ENCODE peak calls at places on chromosomes 12 and 14, in eight cellular contexts. V, T, F, Q, K, L, O and M are unnamed samples.
A peak's percentile ranks its signal among the peaks of the same experiment; 100 is the strongest.

GRCh38 chr12:5456906-5457305 is 25.0 kb downstream of the NTF3 start:
- DNase-seq in O (peak; percentile 78), V (no peak), F (no peak), K (peak; percentile 50), L (no peak), T (peak; percentile 90), Q (no peak), M (no peak)

GRCh38 chr14:105163040-105163742 is 5.4 kb downstream of the JAG2 start:
- DNase-seq in F (no peak), O (no peak), T (no peak), K (no peak), Q (no peak), L (no peak), V (no peak), M (no peak)

GRCh38 chr12:29073631-29074239 is 75.3 kb upstream of the FAR2 start:
- DNase-seq in O (peak; percentile 81), K (peak; percentile 50), L (peak; percentile 6), F (peak; percentile 49), Q (no peak), V (peak; percentile 24), T (peak; percentile 48), M (no peak)

GRCh38 chr12:106037524-106038298 is 101.0 kb downstream of the NUAK1 start:
- DNase-seq in L (no peak), Q (no peak), O (no peak), T (no peak), K (no peak), V (no peak), F (no peak), M (no peak)

GRCh38 chr12:47612953-47613352 is 92.9 kb downstream of the RPAP3 start:
- DNase-seq in T (no peak), Q (no peak), K (no peak), V (no peak), O (no peak), L (no peak), F (no peak), M (no peak)

GRCh38 chr14:59422069-59422881 is 42.9 kb downstream of the GPR135 start:
- DNase-seq in V (no peak), T (no peak), Q (no peak), K (no peak), O (no peak), F (no peak), L (no peak), M (no peak)

GRCh38 chr12:64506955-64507354 is 55.0 kb downstream of the TBK1 start:
- DNase-seq in Q (no peak), F (no peak), V (no peak), T (no peak), L (no peak), O (no peak), K (no peak), M (no peak)

GRCh38 chr12:21502164-21502496 is 541 bp downstream of the GOLT1B start:
- DNase-seq in O (peak; percentile 43), T (peak; percentile 40), K (peak; percentile 15), V (no peak), F (peak; percentile 24), Q (peak; percentile 86), L (no peak), M (no peak)

GRCh38 chr12:22626429-22626828 is 1.5 kb downstream of the ETNK1 start:
- DNase-seq in K (peak; percentile 72), V (no peak), O (peak; percentile 51), Q (no peak), L (no peak), T (peak; percentile 31), F (peak; percentile 34), M (no peak)

GRCh38 chr12:59077153-59077930 is 157.0 kb upstream of the LRIG3 start:
- DNase-seq in O (peak; percentile 45), V (no peak), Q (no peak), K (peak; percentile 94), T (peak; percentile 67), L (no peak), F (peak; percentile 49), M (no peak)

GRCh38 chr12:110688446-110689001 is 391 bp downstream of the HVCN1 start:
- DNase-seq in T (no peak), O (no peak), Q (no peak), F (no peak), L (no peak), V (no peak), K (no peak), M (no peak)

GRCh38 chr12:30927210-30927576 is 645 bp downstream of the TSPAN11 start:
- DNase-seq in F (no peak), L (no peak), O (no peak), Q (peak; percentile 67), K (no peak), V (no peak), T (no peak), M (no peak)

GRCh38 chr12:30928356-30929264 is 2.1 kb downstream of the TSPAN11 start:
- DNase-seq in O (no peak), F (no peak), Q (peak; percentile 83), K (no peak), T (no peak), V (no peak), L (no peak), M (no peak)

GRCh38 chr12:30925607-30926242 is 823 bp upstream of the TSPAN11 start:
- DNase-seq in F (no peak), O (no peak), K (no peak), Q (no peak), L (no peak), T (no peak), V (peak; percentile 86), M (no peak)

GRCh38 chr12:30923057-30923456 is 3.5 kb upstream of the TSPAN11 start:
- DNase-seq in K (no peak), O (no peak), T (no peak), V (no peak), F (no peak), Q (no peak), L (no peak), M (no peak)

DNA sequence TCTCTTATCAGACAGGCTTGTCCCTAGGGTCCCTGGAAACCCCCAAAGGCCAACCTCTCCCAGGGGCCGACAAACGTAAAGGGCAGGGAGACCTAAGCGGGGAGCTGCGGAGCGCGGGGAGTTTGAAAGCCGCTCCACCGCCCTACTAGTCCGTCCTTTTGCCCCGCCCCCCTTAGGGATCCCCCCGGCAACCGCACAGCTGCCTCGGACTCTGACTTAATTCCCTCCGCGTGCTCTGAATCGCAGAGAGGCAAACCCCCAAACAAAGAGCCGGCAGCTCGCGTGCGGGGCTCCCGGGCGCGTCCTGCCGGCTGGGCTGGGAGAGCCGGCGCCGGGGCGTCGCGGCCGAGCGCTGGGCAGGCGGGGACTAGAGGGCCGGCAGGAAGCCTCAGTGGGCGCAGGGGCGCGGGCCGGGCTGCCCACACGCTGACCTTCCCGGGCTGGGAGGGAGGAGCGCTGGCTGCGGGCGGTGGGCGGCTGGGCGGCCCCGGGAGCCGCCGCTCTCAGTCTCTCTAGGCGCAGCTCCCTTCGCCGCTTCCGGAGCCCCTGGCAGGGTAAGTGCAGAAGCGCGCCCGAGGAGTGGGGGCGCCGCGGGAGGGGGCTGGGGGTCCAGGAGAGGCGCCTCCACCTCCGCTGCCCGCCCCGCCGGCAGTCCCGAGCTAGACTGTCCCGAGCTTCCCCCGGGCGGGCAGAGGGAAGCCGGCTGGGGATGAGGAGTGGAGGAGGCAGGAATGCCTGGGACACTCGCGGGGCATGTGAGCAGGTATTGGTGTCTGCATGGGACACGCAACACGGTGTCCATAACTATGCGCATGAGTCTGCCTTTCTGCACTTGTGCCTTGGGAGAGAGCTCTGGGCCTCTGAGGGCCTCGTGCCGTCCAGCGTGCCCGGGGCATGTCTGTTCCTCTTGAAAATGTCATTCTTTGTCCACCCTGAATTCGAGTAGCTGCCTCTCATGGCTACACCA is at the start of gene TSPAN11:
- DNase-seq in V (peak; percentile 89), L (peak; percentile 59), Q (peak; percentile 80), O (peak; percentile 50), F (no peak), T (peak; percentile 28), K (no peak), M (no peak)
- TF ChIP-seq CTCF in V (no peak), L (peak; percentile 17), Q (no peak), O (no peak), F (no peak), T (no peak), K (no peak), M (no peak)

GRCh38 chr12:32400866-32401265 is 1.5 kb downstream of the FGD4 start:
- DNase-seq in V (no peak), L (no peak), O (no peak), T (no peak), K (peak; percentile 31), F (no peak), Q (no peak), M (no peak)

GRCh38 chr12:32399045-32399372 is 349 bp upstream of the FGD4 start:
- DNase-seq in F (peak; percentile 16), V (no peak), L (no peak), T (no peak), Q (no peak), O (no peak), K (no peak), M (no peak)

GRCh38 chr12:32397703-32398102 is 1.7 kb upstream of the FGD4 start:
- DNase-seq in Q (no peak), K (no peak), L (no peak), V (no peak), F (no peak), O (no peak), T (no peak), M (no peak)

GRCh38 chr12:32400114-32400672 is 835 bp downstream of the FGD4 start:
- DNase-seq in F (peak; percentile 61), L (no peak), V (peak; percentile 21), K (peak; percentile 59), T (no peak), O (peak; percentile 20), Q (no peak), M (no peak)

DNA sequence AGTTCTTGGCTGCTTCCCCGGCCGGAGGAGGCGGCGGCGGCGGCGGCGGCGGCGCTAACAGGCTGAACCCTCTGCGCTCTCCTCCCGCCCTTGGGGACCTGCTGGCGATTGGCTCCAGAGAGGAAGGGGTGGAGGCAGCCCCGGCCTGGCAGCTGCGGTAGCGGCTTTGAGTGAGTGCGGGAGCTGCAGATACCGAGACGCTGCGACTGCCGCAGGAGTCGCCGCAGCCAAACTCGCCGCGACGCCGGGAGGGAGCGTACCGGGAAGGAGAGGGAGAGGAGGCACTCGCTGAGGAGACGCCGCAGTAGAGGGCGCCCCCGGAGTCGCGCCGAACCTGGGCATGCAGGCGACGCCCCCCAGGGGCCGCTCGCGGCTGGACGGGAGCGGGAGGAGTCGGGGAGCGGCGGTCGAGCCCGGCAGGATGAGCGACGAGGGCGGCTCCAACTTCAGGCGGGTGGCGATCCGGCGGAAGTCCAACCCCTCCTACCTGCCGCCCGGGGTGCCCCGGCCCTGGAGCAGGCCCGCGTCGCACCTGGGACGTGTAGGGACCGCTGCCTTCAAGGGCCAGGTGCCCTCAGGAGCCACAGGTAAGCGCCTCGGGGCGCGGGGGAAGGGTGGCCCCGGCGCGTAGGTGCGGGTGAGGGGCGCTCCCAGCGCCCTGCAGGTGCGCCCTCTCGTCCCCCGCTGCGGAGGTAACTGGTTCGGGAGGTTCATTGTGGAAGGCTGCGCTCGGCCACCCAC is at the start of gene FGD4:
- DNase-seq in L (peak; percentile 76), F (peak; percentile 96), T (peak; percentile 56), K (peak; percentile 79), O (peak; percentile 85), Q (peak; percentile 94), V (peak; percentile 87), M (peak; percentile 63)
- TF ChIP-seq CTCF in L (peak; percentile 69), F (peak; percentile 41), T (no peak), K (peak; percentile 63), O (peak; percentile 41), Q (no peak), V (peak; percentile 72), M (no peak)

GRCh38 chr12:48973992-48974673 is 2.6 kb upstream of the WNT10B start:
- DNase-seq in L (peak; percentile 71), V (peak; percentile 47), K (no peak), O (peak; percentile 73), T (no peak), F (no peak), Q (no peak), M (no peak)
- TF ChIP-seq CTCF in L (peak; percentile 66), V (peak; percentile 72), K (peak; percentile 70), O (peak; percentile 84), T (peak; percentile 57), F (peak; percentile 25), Q (no peak), M (no peak)

GRCh38 chr12:30822385-30823139 is 67.8 kb upstream of the CAPRIN2 start:
- DNase-seq in L (peak; percentile 41), F (peak; percentile 39), O (peak; percentile 55), K (no peak), V (no peak), Q (peak; percentile 92), T (peak; percentile 27), M (peak; percentile 24)
- TF ChIP-seq CTCF in L (peak; percentile 39), F (no peak), O (no peak), K (no peak), V (no peak), Q (no peak), T (no peak), M (no peak)